ENCODE peak calls at places on chromosomes 16 and 17, in four cellular contexts. Q is AG04449, I is mesothelial cell of epicardium, E is GM23338. U is an unnamed sample.

GRCh38 chr16:30381351-30382041 is 865 bp downstream of the SEPTIN1 start:
- DNase-seq in Q (no peak), I (no peak), E (no peak), U (peak)

GRCh38 chr17:74408830-74409229 is 23.1 kb upstream of the GPRC5C start:
- DNase-seq in Q (no peak), I (no peak), E (no peak), U (no peak)

GRCh38 chr17:44844390-44844830 is 3.3 kb upstream of the HIGD1B start:
- DNase-seq in Q (no peak), I (no peak), E (peak), U (no peak)

GRCh38 chr17:38507921-38508569 is 79.8 kb downstream of the ARHGAP23 start:
- DNase-seq in Q (no peak), I (no peak), E (no peak), U (no peak)

GRCh38 chr17:65039349-65039988 is 17.1 kb downstream of the GNA13 start:
- DNase-seq in Q (no peak), I (no peak), E (no peak), U (no peak)

GRCh38 chr17:49435630-49436029 is 20.9 kb upstream of the PHB1 start:
- DNase-seq in Q (no peak), I (no peak), E (no peak), U (no peak)

GRCh38 chr17:49861150-49861884 is 13.4 kb upstream of the TAC4 start:
- DNase-seq in Q (no peak), I (peak), E (peak), U (peak)

GRCh38 chr17:45316271-45317112 is at the start of gene MAP3K14:
- DNase-seq in Q (no peak), I (peak), E (peak), U (peak)

GRCh38 chr17:75447951-75448856 is 8.2 kb upstream of the TMEM94 start:
- DNase-seq in Q (no peak), I (no peak), E (no peak), U (no peak)

GRCh38 chr17:78974635-78975591 is 4.8 kb downstream of the LGALS3BP start:
- DNase-seq in Q (peak), I (no peak), E (peak), U (peak)

GRCh38 chr17:7867881-7868329 is 10.1 kb downstream of the CYB5D1 start:
- DNase-seq in Q (no peak), I (no peak), E (no peak), U (no peak)

GRCh38 chr16:794091-794842 is 5.8 kb downstream of the CHTF18 start:
- DNase-seq in Q (no peak), I (no peak), E (no peak), U (no peak)

GRCh38 chr17:6641374-6641818 is 536 bp downstream of the TXNDC17 start:
- DNase-seq in Q (no peak), I (no peak), E (no peak), U (no peak)

GRCh38 chr16:55403464-55403863 is 75.5 kb upstream of the MMP2 start:
- DNase-seq in Q (no peak), I (no peak), E (no peak), U (no peak)

GRCh38 chr17:22512997-22513538 is 820.7 kb downstream of the KCNJ18 start:
- DNase-seq in Q (no peak), I (no peak), E (no peak), U (no peak)

GRCh38 chr17:47708864-47709541 is 15.0 kb downstream of the TBKBP1 start:
- DNase-seq in Q (no peak), I (no peak), E (peak), U (no peak)

GRCh38 chr16:20675488-20676267 is 21.8 kb downstream of the ACSM1 start:
- DNase-seq in Q (no peak), I (peak), E (peak), U (no peak)

GRCh38 chr17:40019140-40019991 is 4.1 kb downstream of the CSF3 start:
- DNase-seq in Q (no peak), I (no peak), E (peak), U (no peak)

GRCh38 chr17:78722101-78722761 is 59.8 kb downstream of the CYTH1 start:
- DNase-seq in Q (no peak), I (no peak), E (peak), U (no peak)

GRCh38 chr16:70454221-70455034 is at the start of gene FCSK:
- DNase-seq in Q (no peak), I (peak), E (peak), U (peak)

GRCh38 chr16:397736-398332 is 835 bp downstream of the NME4 start:
- DNase-seq in Q (no peak), I (peak), E (peak), U (peak)

GRCh38 chr16:55668337-55669281 is 12.8 kb downstream of the SLC6A2 start:
- DNase-seq in Q (no peak), I (no peak), E (peak), U (no peak)

GRCh38 chr17:35766903-35767510 is 6.3 kb downstream of the C17orf50 start:
- DNase-seq in Q (no peak), I (no peak), E (no peak), U (no peak)

GRCh38 chr17:32114536-32114935 is 27.8 kb upstream of the RHOT1 start:
- DNase-seq in Q (no peak), I (no peak), E (no peak), U (no peak)

GRCh38 chr17:67514998-67515397 is 137.9 kb downstream of the PITPNC1 start:
- DNase-seq in Q (no peak), I (peak), E (peak), U (no peak)

GRCh38 chr16:68367034-68367433 is 56.2 kb downstream of the PRMT7 start:
- DNase-seq in Q (no peak), I (no peak), E (peak), U (peak)

GRCh38 chr17:60468371-60468770 is 46.1 kb downstream of the CHCT1 start:
- DNase-seq in Q (no peak), I (no peak), E (no peak), U (no peak)

GRCh38 chr17:29718446-29719039 is 95.8 kb upstream of the CORO6 start:
- DNase-seq in Q (no peak), I (no peak), E (peak), U (no peak)
- TF ChIP-seq CTCF in Q (no peak), I (no peak), E (no peak), U (no peak)

GRCh38 chr16:27518226-27518625 is 31.5 kb downstream of the GTF3C1 start:
- DNase-seq in Q (no peak), I (no peak), E (no peak), U (no peak)

GRCh38 chr16:27516360-27516759 is 33.4 kb downstream of the GTF3C1 start:
- DNase-seq in Q (no peak), I (no peak), E (no peak), U (no peak)

GRCh38 chr16:27512061-27512460 is 37.7 kb downstream of the GTF3C1 start:
- DNase-seq in Q (no peak), I (no peak), E (no peak), U (no peak)

GRCh38 chr16:27514806-27515205 is 34.9 kb downstream of the GTF3C1 start:
- DNase-seq in Q (no peak), I (no peak), E (no peak), U (no peak)

GRCh38 chr16:27515874-27516353 is 33.8 kb downstream of the GTF3C1 start:
- DNase-seq in Q (no peak), I (no peak), E (peak), U (peak)
- TF ChIP-seq CTCF in Q (peak), I (peak), E (peak), U (peak)

GRCh38 chr16:25783226-25783625 is 91.5 kb downstream of the HS3ST4 start:
- DNase-seq in Q (no peak), I (no peak), E (no peak), U (no peak)

GRCh38 chr16:25786748-25787147 is 95.0 kb downstream of the HS3ST4 start:
- DNase-seq in Q (no peak), I (no peak), E (no peak), U (no peak)

GRCh38 chr16:25785361-25785760 is 93.6 kb downstream of the HS3ST4 start:
- DNase-seq in Q (no peak), I (no peak), E (no peak), U (no peak)

GRCh38 chr16:25788637-25789036 is 96.9 kb downstream of the HS3ST4 start:
- DNase-seq in Q (no peak), I (no peak), E (no peak), U (no peak)
- TF ChIP-seq CTCF in Q (no peak), I (no peak), E (no peak), U (no peak)

GRCh38 chr16:86768999-86769398 is 190.7 kb downstream of the FOXL1 start:
- DNase-seq in Q (no peak), I (no peak), E (no peak), U (no peak)

GRCh38 chr16:86765389-86766026 is 187.2 kb downstream of the FOXL1 start:
- DNase-seq in Q (no peak), I (no peak), E (no peak), U (no peak)

GRCh38 chr16:86771506-86772230 is 193.3 kb downstream of the FOXL1 start:
- DNase-seq in Q (no peak), I (no peak), E (no peak), U (no peak)

GRCh38 chr16:86766700-86767099 is 188.4 kb downstream of the FOXL1 start:
- DNase-seq in Q (no peak), I (no peak), E (no peak), U (no peak)

DNA sequence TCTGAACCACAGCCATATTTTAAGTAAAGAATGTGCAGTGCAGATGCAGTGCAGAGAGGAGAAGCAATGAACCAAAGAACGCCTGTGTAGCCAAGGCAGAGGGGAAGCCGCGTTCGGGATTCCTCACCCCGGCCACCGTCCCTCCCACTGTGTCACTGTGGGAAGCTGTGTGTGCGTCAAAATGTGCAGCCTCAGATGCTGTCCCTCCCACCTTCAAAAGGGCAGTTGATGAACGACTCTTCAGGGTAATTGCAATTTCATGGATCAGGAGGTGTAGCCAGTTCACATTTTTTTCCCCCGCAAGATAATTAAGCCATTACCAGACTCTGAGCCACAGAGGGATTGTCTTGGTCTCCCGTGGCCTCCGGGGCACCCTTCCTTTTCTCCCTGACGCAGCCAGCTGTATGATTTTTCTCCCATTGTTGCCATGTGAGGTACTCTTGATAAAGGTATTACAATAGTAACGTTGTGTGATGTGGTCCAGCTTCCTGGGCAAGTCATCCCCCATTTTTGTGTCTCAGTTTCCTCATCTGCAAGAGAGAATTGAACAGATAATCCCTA is 190.0 kb downstream of the FOXL1 start:
- DNase-seq in Q (no peak), I (no peak), E (peak), U (peak)
- TF ChIP-seq CTCF in Q (no peak), I (no peak), E (peak), U (no peak)